ENCODE peak calls at places on chromosomes 12 and 14, in five cellular contexts. L is H1, O is H9, Y is mesenchymal stem cell, T is neuronal stem cell. P is an unnamed sample.

GRCh38 chr12:51721281-51721940 is 127.1 kb downstream of the FIGNL2 start:
- DNase-seq in Y (peak), T (peak), L (peak), O (peak), P (peak)

GRCh38 chr14:65332141-65332871 is 80.2 kb upstream of the FUT8 start:
- DNase-seq in Y (no peak), T (no peak), O (no peak), L (no peak), P (no peak)

GRCh38 chr12:24596768-24597388 is 352.0 kb downstream of the BCAT1 start:
- DNase-seq in O (no peak), T (peak), L (no peak), Y (peak), P (peak)

GRCh38 chr14:66815687-66816086 is 307.7 kb downstream of the GPHN start:
- DNase-seq in L (no peak), T (no peak), Y (no peak), O (no peak), P (no peak)

GRCh38 chr12:39329015-39329414 is 113.9 kb downstream of the KIF21A start:
- DNase-seq in T (no peak), L (no peak), Y (peak), O (no peak), P (no peak)

GRCh38 chr14:65850429-65851145 is 438.1 kb downstream of the FUT8 start:
- DNase-seq in L (no peak), O (no peak), T (no peak), Y (no peak), P (no peak)

GRCh38 chr14:70257526-70257925 is 68.8 kb upstream of the SLC8A3 start:
- DNase-seq in Y (no peak), T (no peak), L (peak), O (peak), P (peak)

GRCh38 chr12:98893126-98893525 is 248.0 kb downstream of the APAF1 start:
- DNase-seq in O (no peak), Y (no peak), T (no peak), L (no peak), P (no peak)

GRCh38 chr14:37172936-37173613 is 669 bp upstream of the SLC25A21 start:
- DNase-seq in Y (no peak), L (no peak), O (no peak), T (no peak), P (no peak)

GRCh38 chr14:102775855-102776760 is 1.1 kb upstream of the TRAF3 start:
- DNase-seq in O (peak), T (no peak), L (no peak), Y (peak), P (peak)

GRCh38 chr12:63964301-63964700 is 119.8 kb downstream of the SRGAP1 start:
- DNase-seq in O (no peak), T (no peak), L (no peak), Y (no peak), P (no peak)

GRCh38 chr14:101761881-101762529 is 496 bp downstream of the PPP2R5C start:
- DNase-seq in O (no peak), L (no peak), Y (peak), T (peak), P (no peak)

GRCh38 chr14:39432619-39433451 is 602 bp upstream of the FBXO33 start:
- DNase-seq in T (peak), Y (peak), O (peak), L (peak), P (peak)

GRCh38 chr14:85252011-85252410 is 277.9 kb upstream of the FLRT2 start:
- DNase-seq in T (no peak), O (no peak), Y (no peak), L (no peak), P (no peak)

GRCh38 chr12:19129486-19130223 is at the start of gene PLEKHA5:
- DNase-seq in Y (peak), O (peak), T (peak), L (peak), P (peak)

GRCh38 chr14:91159906-91160305 is 46.0 kb downstream of the DGLUCY start:
- DNase-seq in Y (no peak), T (no peak), O (no peak), L (no peak), P (peak)

GRCh38 chr12:70719672-70720420 is 82.6 kb upstream of the PTPRB start:
- DNase-seq in Y (peak), O (peak), L (peak), T (peak), P (peak)

GRCh38 chr12:30440826-30441602 is 254.7 kb downstream of the IPO8 start:
- DNase-seq in T (peak), O (peak), L (no peak), Y (peak), P (no peak)

GRCh38 chr12:6952860-6953416 is 1.8 kb downstream of the PTPN6 start:
- DNase-seq in T (no peak), Y (no peak), O (no peak), L (no peak), P (no peak)

GRCh38 chr12:78101946-78102635 is 271.4 kb downstream of the NAV3 start:
- DNase-seq in O (peak), T (no peak), L (no peak), Y (no peak), P (no peak)

GRCh38 chr12:105330938-105331804 is 680 bp downstream of the C12orf75 start:
- DNase-seq in L (no peak), O (no peak), T (no peak), Y (peak), P (no peak)

GRCh38 chr14:103733651-103734050 is 18.0 kb downstream of the ZFYVE21 start:
- DNase-seq in L (no peak), Y (no peak), T (no peak), O (no peak), P (no peak)

GRCh38 chr14:105123981-105124836 is 44.4 kb downstream of the JAG2 start:
- DNase-seq in Y (no peak), L (no peak), T (no peak), O (no peak), P (no peak)

GRCh38 chr14:29926701-29927595 is 699 bp downstream of the PRKD1 start:
- DNase-seq in L (peak), Y (peak), O (peak), T (peak), P (no peak)

GRCh38 chr12:120162763-120163162 is 31.8 kb downstream of the GCN1 start:
- DNase-seq in O (no peak), T (no peak), Y (no peak), L (no peak), P (no peak)

GRCh38 chr14:101350710-101351109 is 210.6 kb upstream of the DIO3 start:
- DNase-seq in Y (no peak), T (no peak), L (no peak), O (no peak), P (no peak)

GRCh38 chr12:76012656-76013055 is 18.9 kb downstream of the PHLDA1 start:
- DNase-seq in Y (no peak), O (no peak), L (no peak), T (no peak), P (no peak)

GRCh38 chr12:113128802-113129663 is 6.5 kb downstream of the RASAL1 start:
- DNase-seq in T (no peak), L (no peak), Y (no peak), O (no peak), P (no peak)

GRCh38 chr14:104717646-104718045 is 6.4 kb upstream of the ADSS1 start:
- DNase-seq in L (no peak), Y (no peak), T (no peak), O (no peak), P (no peak)

GRCh38 chr12:89389755-89390661 is 37.7 kb upstream of the DUSP6 start:
- DNase-seq in T (no peak), O (no peak), Y (peak), L (no peak), P (no peak)

GRCh38 chr12:39592295-39592694 is 27.3 kb downstream of the ABCD2 start:
- DNase-seq in T (no peak), O (no peak), Y (no peak), L (no peak), P (no peak)

GRCh38 chr12:110883251-110883650 is 36.5 kb downstream of the CCDC63 start:
- DNase-seq in O (no peak), Y (no peak), T (no peak), L (no peak), P (peak)

GRCh38 chr14:52131640-52132320 is 62.9 kb upstream of the NID2 start:
- DNase-seq in T (peak), L (peak), Y (peak), O (peak), P (peak)

GRCh38 chr12:53806689-53807088 is 54.9 kb upstream of the CISTR start:
- DNase-seq in T (no peak), O (no peak), Y (peak), L (no peak), P (no peak)

GRCh38 chr12:68185598-68185997 is 26.1 kb upstream of the IFNG start:
- DNase-seq in Y (no peak), L (no peak), T (no peak), O (no peak), P (no peak)

GRCh38 chr14:29240046-29240445 is 473.5 kb downstream of the FOXG1 start:
- DNase-seq in T (no peak), Y (peak), L (no peak), O (no peak), P (no peak)

GRCh38 chr14:28780843-28781503 is 14.4 kb downstream of the FOXG1 start:
- DNase-seq in L (no peak), T (no peak), Y (no peak), O (peak), P (no peak)

GRCh38 chr12:54028324-54029201 is at the start of gene HOXC6:
- DNase-seq in L (no peak), Y (peak), O (no peak), T (no peak), P (peak)

GRCh38 chr14:99944241-99944651 is 121.0 kb upstream of the EVL start:
- DNase-seq in T (no peak), L (no peak), O (no peak), Y (no peak), P (no peak)
- H2BK12ac ChIP-seq in T (no peak), L (no peak), O (no peak), Y (no peak), P (no peak)

DNA sequence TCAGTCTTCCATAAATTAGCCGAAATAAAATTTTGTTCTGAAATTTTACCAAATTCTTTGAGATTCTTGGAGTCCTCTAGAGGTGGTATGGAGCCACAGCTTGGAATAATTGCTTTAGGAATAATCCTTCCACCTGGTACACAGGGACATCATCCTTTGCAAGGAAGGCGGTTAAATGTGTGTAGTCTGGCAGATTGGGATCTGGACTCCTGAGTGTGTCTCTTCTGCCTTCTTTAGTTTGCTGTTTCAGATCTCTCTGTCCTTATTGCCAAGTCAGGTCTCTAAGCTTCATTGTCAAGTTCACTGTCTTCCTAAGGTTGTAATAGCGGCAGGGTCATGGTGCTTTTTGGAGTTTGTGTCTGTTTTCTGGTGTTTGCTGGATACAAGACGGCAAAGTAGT is 393.9 kb upstream of the RGS6 start:
- DNase-seq in L (no peak), T (no peak), Y (no peak), O (no peak), P (no peak)
- H2BK12ac ChIP-seq in L (no peak), T (no peak), Y (no peak), O (no peak), P (no peak)

GRCh38 chr12:107122452-107122958 is 29.2 kb upstream of the CRY1 start:
- DNase-seq in O (no peak), T (no peak), Y (no peak), L (no peak), P (no peak)

GRCh38 chr12:107115119-107115518 is 21.8 kb upstream of the CRY1 start:
- DNase-seq in O (no peak), Y (no peak), L (no peak), T (no peak), P (no peak)

GRCh38 chr12:107119091-107119490 is 25.7 kb upstream of the CRY1 start:
- DNase-seq in O (no peak), T (no peak), Y (no peak), L (no peak), P (no peak)

DNA sequence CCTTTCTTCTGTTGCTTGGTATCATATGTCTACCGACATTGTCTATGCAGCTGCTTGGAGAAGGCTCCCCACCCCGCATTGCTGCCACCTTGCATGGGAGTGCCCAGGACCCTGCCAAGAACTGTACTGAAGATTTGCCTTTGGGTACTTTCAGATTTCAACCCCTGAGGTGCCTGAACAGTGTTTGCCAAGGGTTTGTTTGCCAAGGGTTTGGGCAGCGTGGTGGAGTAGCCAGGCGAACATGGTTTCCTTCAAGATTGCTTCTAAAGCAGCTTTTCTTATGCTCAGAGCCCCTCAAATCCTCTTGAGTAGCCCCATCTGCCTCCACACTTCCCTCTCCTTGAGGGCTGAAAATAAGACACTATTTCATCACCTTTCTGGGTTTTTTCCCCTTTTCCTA is 25.3 kb upstream of the CRY1 start:
- DNase-seq in L (no peak), T (no peak), O (no peak), Y (no peak), P (no peak)
- H2BK12ac ChIP-seq in L (no peak), T (no peak), O (no peak), Y (no peak), P (no peak)

GRCh38 chr12:122238861-122239260 is 13.0 kb upstream of the DIABLO start:
- DNase-seq in L (no peak), Y (no peak), O (no peak), T (no peak), P (no peak)

GRCh38 chr12:122232691-122233090 is 6.8 kb upstream of the DIABLO start:
- DNase-seq in O (no peak), L (no peak), Y (no peak), T (no peak), P (no peak)

GRCh38 chr12:122230798-122231197 is 4.9 kb upstream of the DIABLO start:
- DNase-seq in O (no peak), T (no peak), L (no peak), Y (no peak), P (no peak)

DNA sequence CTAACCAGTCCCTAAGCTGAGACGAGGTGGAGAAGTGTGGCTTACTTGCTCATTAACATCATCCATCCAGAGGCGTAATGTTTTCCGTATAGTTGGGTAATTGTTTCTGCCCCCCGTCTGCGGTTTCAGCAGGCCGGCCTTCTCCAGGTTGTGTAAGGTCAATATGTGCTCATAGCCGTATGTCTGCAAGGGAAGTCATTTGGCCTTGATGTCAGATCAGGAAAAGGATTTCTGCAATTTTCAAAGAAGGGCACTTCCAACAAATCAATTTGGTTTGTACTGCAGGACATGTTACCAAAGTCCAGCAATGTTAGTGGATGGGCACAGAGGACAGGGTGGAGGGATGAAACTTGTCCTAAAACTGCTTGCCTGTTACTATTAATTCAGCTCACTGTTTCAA is 9.9 kb upstream of the DIABLO start:
- DNase-seq in O (no peak), T (no peak), L (no peak), Y (no peak), P (no peak)
- H2BK12ac ChIP-seq in O (no peak), T (no peak), L (no peak), Y (no peak), P (no peak)

GRCh38 chr14:79036506-79036905 is 866.3 kb downstream of the NRXN3 start:
- DNase-seq in T (no peak), O (no peak), L (no peak), Y (no peak), P (no peak)
- H2BK12ac ChIP-seq in T (no peak), O (no peak), L (no peak), Y (no peak), P (no peak)

GRCh38 chr12:41970744-41971143 is 173.9 kb downstream of the GXYLT1 start:
- DNase-seq in Y (no peak), O (no peak), L (no peak), T (no peak), P (no peak)
- H2BK12ac ChIP-seq in Y (no peak), O (no peak), L (no peak), T (no peak), P (no peak)

GRCh38 chr12:10115890-10116289 is 14.1 kb downstream of the CLEC7A start:
- DNase-seq in Y (no peak), L (no peak), O (no peak), T (no peak), P (peak)

GRCh38 chr12:10119072-10119471 is 10.9 kb downstream of the CLEC7A start:
- DNase-seq in Y (peak), O (no peak), T (no peak), L (no peak), P (peak)

GRCh38 chr12:10113920-10114319 is 15.1 kb upstream of the CLEC1A start:
- DNase-seq in Y (no peak), T (no peak), O (no peak), L (no peak), P (no peak)

GRCh38 chr12:10113085-10113484 is 14.3 kb upstream of the CLEC1A start:
- DNase-seq in O (no peak), Y (no peak), L (no peak), T (no peak), P (no peak)

GRCh38 chr12:10115311-10115710 is 14.7 kb downstream of the CLEC7A start:
- DNase-seq in L (no peak), T (no peak), Y (no peak), O (no peak), P (peak)
- H2BK12ac ChIP-seq in L (no peak), T (no peak), Y (no peak), O (no peak), P (no peak)

GRCh38 chr12:123941000-123941399 is 31.6 kb downstream of the CCDC92 start:
- DNase-seq in O (no peak), T (no peak), L (no peak), Y (no peak), P (no peak)
- H2BK12ac ChIP-seq in O (no peak), T (no peak), L (no peak), Y (no peak), P (no peak)